ENCODE peak calls at places on chromosomes 16 and 17, in four cellular contexts. C is GM12878, H is HepG2, F is H1. Y is an unnamed sample.

GRCh38 chr17:72425133-72425795 is 304.4 kb downstream of the SOX9 start:
- DNase-seq in C (no peak), H (no peak), F (no peak), Y (no peak)

GRCh38 chr17:40242774-40243173 is 23.7 kb downstream of the WIPF2 start:
- DNase-seq in C (no peak), H (no peak), F (no peak), Y (no peak)

GRCh38 chr17:55510986-55511721 is at the start of gene SMIM36:
- DNase-seq in C (no peak), H (no peak), F (no peak), Y (no peak)

GRCh38 chr17:39755550-39756375 is 18.0 kb downstream of the GRB7 start:
- DNase-seq in C (peak), H (peak), F (no peak), Y (no peak)

GRCh38 chr17:57892820-57893595 is 43.2 kb upstream of the MRPS23 start:
- DNase-seq in C (no peak), H (peak), F (no peak), Y (peak)

GRCh38 chr17:75808905-75809621 is 24.5 kb downstream of the UNK start:
- DNase-seq in C (peak), H (no peak), F (no peak), Y (no peak)

GRCh38 chr17:73950515-73950914 is 253.0 kb upstream of the RPL38 start:
- DNase-seq in C (no peak), H (peak), F (no peak), Y (no peak)

GRCh38 chr16:12094537-12095265 is 118.2 kb downstream of the SNX29 start:
- DNase-seq in C (no peak), H (no peak), F (no peak), Y (no peak)

GRCh38 chr17:63022567-63022966 is 56.5 kb downstream of the TANC2 start:
- DNase-seq in C (no peak), H (no peak), F (no peak), Y (no peak)

GRCh38 chr17:80800775-80801391 is 190.8 kb upstream of the CHMP6 start:
- DNase-seq in C (no peak), H (no peak), F (no peak), Y (no peak)

GRCh38 chr16:24499193-24499814 is 40.1 kb upstream of the RBBP6 start:
- DNase-seq in C (no peak), H (peak), F (peak), Y (peak)

GRCh38 chr16:75017670-75018525 is 19.1 kb downstream of the ZNRF1 start:
- DNase-seq in C (no peak), H (no peak), F (no peak), Y (no peak)

GRCh38 chr16:84899414-84899813 is 79.6 kb downstream of the CRISPLD2 start:
- DNase-seq in C (no peak), H (no peak), F (no peak), Y (no peak)

GRCh38 chr17:80708497-80708896 is 163.9 kb downstream of the RPTOR start:
- DNase-seq in C (no peak), H (no peak), F (no peak), Y (no peak)

GRCh38 chr16:7509919-7510705 is 177.5 kb downstream of the RBFOX1 start:
- DNase-seq in C (no peak), H (no peak), F (no peak), Y (no peak)

GRCh38 chr17:56141046-56141839 is 12.0 kb upstream of the ANKFN1 start:
- DNase-seq in C (no peak), H (no peak), F (no peak), Y (no peak)

GRCh38 chr16:2238396-2239230 is 2.4 kb downstream of the DNASE1L2 start:
- DNase-seq in C (no peak), H (no peak), F (no peak), Y (no peak)

GRCh38 chr16:55502801-55503366 is 6.0 kb upstream of the LPCAT2 start:
- DNase-seq in C (no peak), H (peak), F (no peak), Y (no peak)

GRCh38 chr16:57093845-57094564 is 1.6 kb downstream of the CPNE2 start:
- DNase-seq in C (no peak), H (no peak), F (no peak), Y (no peak)

GRCh38 chr16:57094911-57095310 is 2.5 kb downstream of the CPNE2 start:
- DNase-seq in C (no peak), H (no peak), F (no peak), Y (no peak)

GRCh38 chr16:57091990-57092785 is at the start of gene CPNE2:
- DNase-seq in C (no peak), H (no peak), F (no peak), Y (peak)

GRCh38 chr16:57091200-57091989 is 988 bp upstream of the CPNE2 start:
- DNase-seq in C (no peak), H (peak), F (peak), Y (peak)

GRCh38 chr16:57092786-57093301 is 461 bp downstream of the CPNE2 start:
- DNase-seq in C (no peak), H (no peak), F (no peak), Y (peak)
- TF ChIP-seq SP1 in C (no peak), H (no peak), F (no peak), Y (no peak)

GRCh38 chr17:12664252-12664651 is 1.4 kb upstream of the MYOCD start:
- DNase-seq in C (no peak), H (no peak), F (no peak), Y (no peak)

GRCh38 chr17:12664894-12665262 is 812 bp upstream of the MYOCD start:
- DNase-seq in C (no peak), H (no peak), F (no peak), Y (no peak)

DNA sequence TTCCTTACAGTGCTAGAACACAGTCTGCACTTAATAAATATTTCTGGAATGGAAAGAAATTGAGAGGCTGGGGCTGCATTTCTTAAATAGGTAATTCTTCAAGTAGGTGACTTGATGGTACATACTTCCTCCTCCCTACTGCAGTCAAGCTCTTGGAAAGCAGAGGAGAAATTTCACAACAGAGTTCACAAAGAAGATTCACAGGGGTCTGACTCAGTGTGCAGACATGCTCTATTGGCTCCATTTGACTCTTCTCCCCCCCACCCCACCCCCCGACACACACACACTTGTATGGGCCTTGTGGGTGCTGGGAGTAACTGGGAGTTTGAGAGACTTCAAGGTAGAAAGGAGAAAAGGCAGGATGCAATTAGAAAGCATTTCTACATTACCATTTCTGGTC is 6.2 kb upstream of the MYOCD start:
- DNase-seq in C (no peak), H (no peak), F (no peak), Y (no peak)
- TF ChIP-seq SUZ12 in C (no peak), H (no peak), F (no peak), Y (no peak)

DNA sequence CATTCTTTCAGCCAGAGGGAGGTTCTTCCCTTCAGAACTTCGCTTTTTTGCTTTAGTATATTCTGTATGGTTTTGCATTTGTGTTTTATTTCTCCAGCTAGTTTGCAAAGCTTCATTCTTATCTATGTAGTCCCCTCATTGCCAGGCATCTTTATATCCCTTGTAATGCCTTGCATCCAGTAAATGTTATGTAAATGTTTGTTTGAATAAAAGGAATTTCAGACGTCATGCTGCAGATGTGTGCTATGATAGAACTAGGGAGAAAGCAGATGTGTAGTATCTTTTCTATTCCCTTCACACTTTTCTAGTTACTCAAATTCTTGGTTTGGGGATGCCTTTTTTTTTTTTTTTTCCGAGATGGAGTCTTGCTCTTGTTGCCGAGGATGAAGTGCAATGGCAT is 62.6 kb upstream of the RASL10B start:
- DNase-seq in C (no peak), H (no peak), F (no peak), Y (no peak)
- TF ChIP-seq SP1 in C (no peak), H (no peak), F (no peak), Y (no peak)

DNA sequence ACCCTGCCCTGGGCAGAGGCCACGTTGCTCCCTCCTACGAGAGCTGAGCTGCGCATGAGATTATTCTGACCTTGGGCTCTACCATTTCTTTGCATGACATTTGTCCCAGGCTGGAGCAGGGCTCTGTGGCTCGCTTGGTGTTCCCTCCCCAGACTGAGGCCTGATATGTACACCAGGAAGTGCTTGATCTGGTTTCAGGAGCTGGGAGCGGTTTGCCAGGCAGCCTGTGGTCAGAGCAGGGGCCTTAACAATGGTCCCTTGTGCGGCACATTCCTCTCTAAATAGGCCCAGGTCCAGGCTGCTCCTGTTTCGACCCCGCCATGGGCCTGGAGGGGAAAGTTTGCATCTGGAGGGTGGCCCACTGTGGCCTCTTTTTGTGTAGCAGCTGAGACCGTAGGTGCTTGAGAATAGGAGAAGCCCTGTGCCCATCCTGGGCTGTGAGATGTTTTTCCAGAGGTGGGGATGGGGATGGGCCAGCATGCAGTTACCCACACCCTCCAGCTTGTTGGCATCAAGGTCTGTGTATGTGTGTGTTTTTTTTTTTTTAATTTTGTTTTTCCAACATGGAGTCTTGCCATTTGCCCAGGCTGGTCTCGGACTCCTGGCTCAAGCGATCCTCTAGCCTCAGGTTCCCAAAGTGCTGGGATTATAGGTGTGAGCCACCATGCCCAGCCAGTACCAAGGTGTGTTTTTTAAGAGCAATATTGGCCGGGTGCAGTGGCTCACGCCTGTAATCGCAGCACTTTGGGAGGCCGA is 253.9 kb downstream of the SEC14L1 start:
- DNase-seq in C (no peak), H (peak), F (no peak), Y (no peak)
- TF ChIP-seq SUZ12 in C (no peak), H (no peak), F (no peak), Y (no peak)

GRCh38 chr16:86835981-86836380 is 257.6 kb downstream of the FOXL1 start:
- DNase-seq in C (no peak), H (no peak), F (no peak), Y (no peak)

GRCh38 chr16:86831366-86831765 is 253.0 kb downstream of the FOXL1 start:
- DNase-seq in C (no peak), H (no peak), F (no peak), Y (no peak)

GRCh38 chr16:86834451-86835035 is 256.2 kb downstream of the FOXL1 start:
- DNase-seq in C (no peak), H (no peak), F (peak), Y (peak)

GRCh38 chr16:86836503-86837125 is 258.3 kb downstream of the FOXL1 start:
- DNase-seq in C (no peak), H (no peak), F (no peak), Y (no peak)

GRCh38 chr16:86833136-86833535 is 254.8 kb downstream of the FOXL1 start:
- DNase-seq in C (no peak), H (no peak), F (no peak), Y (no peak)
- TF ChIP-seq SP1 in C (no peak), H (no peak), F (no peak), Y (no peak)

GRCh38 chr16:17972460-17972943 is 364.0 kb downstream of the NPIPA8 start:
- DNase-seq in C (no peak), H (no peak), F (no peak), Y (no peak)
- TF ChIP-seq SUZ12 in C (no peak), H (no peak), F (no peak), Y (no peak)

DNA sequence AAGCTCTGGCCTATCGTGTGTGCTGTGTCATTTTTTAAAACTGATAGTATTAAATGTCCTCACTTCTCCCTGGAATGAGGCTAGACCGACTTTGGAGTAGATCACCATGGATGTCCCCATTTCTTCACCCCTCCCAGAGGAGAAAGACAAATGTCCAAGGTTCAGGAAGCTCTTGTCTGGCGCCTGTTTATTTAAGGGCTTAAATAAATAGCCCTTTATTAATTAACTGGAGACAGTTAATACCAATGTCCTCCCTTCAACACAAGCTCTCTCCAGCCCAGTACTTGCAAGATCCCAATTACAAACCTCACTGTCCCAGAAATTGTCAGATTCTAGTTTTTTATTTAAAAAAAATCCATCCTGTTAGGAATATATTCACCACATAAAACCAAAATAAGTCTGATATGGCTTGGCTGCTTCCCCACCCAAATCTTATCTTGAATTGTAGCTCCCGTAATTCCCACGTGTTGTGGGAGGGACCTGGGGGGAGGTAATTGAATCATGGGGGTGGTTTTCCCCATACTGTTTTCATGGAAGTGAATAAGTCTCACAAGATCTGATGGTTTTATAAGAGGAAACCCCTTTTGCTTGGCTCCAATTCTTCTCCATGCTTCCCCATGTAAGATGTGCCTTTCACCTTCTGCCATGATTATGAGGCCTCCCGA is 344.4 kb downstream of the SHISA9 start:
- DNase-seq in C (no peak), H (peak), F (no peak), Y (no peak)
- TF ChIP-seq SP1 in C (no peak), H (no peak), F (no peak), Y (no peak)

DNA sequence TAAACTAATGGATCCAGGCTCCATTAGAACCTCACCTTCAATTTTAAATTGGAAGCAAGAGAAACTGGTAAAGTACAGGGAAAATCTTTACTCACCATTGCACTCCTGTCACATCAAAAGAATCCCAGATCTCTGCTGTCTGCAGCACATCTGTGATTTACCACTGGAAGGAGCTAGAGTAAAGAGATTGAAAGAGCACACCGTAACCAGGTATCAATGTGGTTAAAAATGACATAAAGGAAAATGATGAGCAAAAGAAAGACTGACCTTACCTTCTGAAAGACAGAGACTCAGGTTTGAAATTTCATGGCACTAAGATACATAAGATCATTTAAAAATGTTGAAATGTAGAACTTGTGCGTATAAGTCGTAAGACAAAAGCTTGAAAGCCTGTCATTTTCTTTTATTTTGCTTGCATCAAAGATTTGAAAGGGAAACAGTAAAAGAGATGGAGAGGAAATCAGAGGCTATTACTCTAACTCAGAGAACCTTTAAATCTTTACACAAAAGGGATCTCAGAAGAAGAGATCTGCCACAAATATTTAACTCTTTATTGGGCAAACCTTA is 678.2 kb upstream of the GOT2 start:
- DNase-seq in C (no peak), H (no peak), F (no peak), Y (no peak)
- TF ChIP-seq SUZ12 in C (no peak), H (no peak), F (no peak), Y (no peak)